ENCODE peak calls at places on chromosomes 4 and X, in ten cellular contexts. N is esophagus squamous epithelium; A is pancreas; J is neural progenitor cell; P is CD8-positive, alpha-beta memory T cell; K is tibial artery; Y is iPS DF 6.9; R is mesendoderm; G is PC-3; U is brain microvascular endothelial cell. X is an unnamed sample.
A peak's percentile ranks its signal among the peaks of the same experiment; 100 is the strongest.

GRCh38 chrX:102684772-102685520 is 27.3 kb upstream of the GPRASP2 start:
- DNase-seq in N (no peak), A (no peak), J (no peak), P (no peak), K (no peak), Y (no peak), R (no peak), G (no peak), U (no peak), X (no peak)

GRCh38 chr4:122744229-122744628 is 11.7 kb downstream of the BBS12 start:
- DNase-seq in N (no peak), A (no peak), J (no peak), P (no peak), K (no peak), Y (no peak), R (peak; percentile 25), G (no peak), U (no peak), X (no peak)

GRCh38 chrX:24498975-24499374 is 33.9 kb downstream of the PDK3 start:
- DNase-seq in N (no peak), A (no peak), J (no peak), P (no peak), K (no peak), Y (no peak), R (no peak), G (peak; percentile 55), U (no peak), X (no peak)

GRCh38 chr4:145195167-145195952 is 15.0 kb upstream of the OTUD4 start:
- DNase-seq in N (no peak), A (no peak), J (no peak), P (no peak), K (no peak), Y (no peak), R (peak; percentile 63), G (peak; percentile 82), U (no peak), X (no peak)

GRCh38 chr4:149889976-149890375 is 74.3 kb upstream of the IQCM start:
- DNase-seq in N (no peak), A (no peak), J (no peak), P (no peak), K (no peak), Y (no peak), R (no peak), G (no peak), U (no peak), X (no peak)

GRCh38 chrX:127459784-127460183 is 592.4 kb downstream of the ACTRT1 start:
- DNase-seq in N (no peak), A (no peak), J (peak; percentile 10), P (no peak), K (no peak), Y (peak; percentile 5), R (peak; percentile 94), G (peak; percentile 6), U (no peak), X (peak; percentile 10)

GRCh38 chr4:157980158-157980557 is 192.7 kb downstream of the GASK1B start:
- DNase-seq in N (no peak), A (no peak), J (no peak), P (no peak), K (no peak), Y (no peak), R (peak; percentile 15), G (no peak), U (no peak), X (no peak)

GRCh38 chrX:71253253-71254091 is 468 bp downstream of the ZMYM3 start:
- DNase-seq in N (no peak), A (peak; percentile 64), J (peak; percentile 65), P (peak; percentile 55), K (no peak), Y (no peak), R (peak; percentile 60), G (peak; percentile 51), U (peak; percentile 14), X (peak; percentile 88)

DNA sequence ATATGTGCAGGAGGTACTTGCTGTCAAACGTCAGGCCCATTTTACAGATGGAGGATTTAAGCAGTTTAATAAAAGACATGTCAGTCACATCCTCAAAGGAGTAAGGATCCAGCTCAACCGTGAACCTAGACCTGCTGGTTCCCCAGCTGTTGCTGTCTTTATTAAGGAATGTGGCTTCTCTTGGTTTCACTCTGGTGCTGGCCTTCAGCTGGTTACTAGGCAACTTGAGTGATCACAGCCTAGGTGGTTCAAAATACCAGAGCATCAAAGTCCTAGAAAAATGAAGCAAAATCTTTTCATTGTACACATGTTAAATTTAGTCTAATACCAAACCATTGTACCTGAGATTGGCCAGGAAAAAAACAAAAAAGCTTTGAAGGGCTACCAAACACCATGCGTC is 32.7 kb upstream of the GLRA2 start:
- DNase-seq in N (no peak), A (no peak), J (no peak), P (no peak), K (no peak), Y (no peak), R (no peak), G (no peak), U (peak; percentile 2), X (no peak)
- H3K4me3 ChIP-seq in N (no peak overlapping the region), A (no peak overlapping the region), J (no peak overlapping the region), P (peak overlapping the region; percentile 38), K (peak overlapping the region; percentile 36), Y (no peak overlapping the region), R (no peak overlapping the region), G (no peak overlapping the region), U (no peak overlapping the region), X (no peak overlapping the region)

GRCh38 chrX:94813541-94813940 is 1139.5 kb downstream of the FAM133A start:
- DNase-seq in N (no peak), A (no peak), J (no peak), P (no peak), K (no peak), Y (no peak), R (no peak), G (no peak), U (no peak), X (no peak)
- H3K27me3 ChIP-seq in N (no peaks in the 10 kb centered on the region), A (no peaks in the 10 kb centered on the region), J (no peaks in the 10 kb centered on the region), P (no peaks in the 10 kb centered on the region), K (no peaks in the 10 kb centered on the region), Y (no peaks in the 10 kb centered on the region), R (no peaks in the 10 kb centered on the region), G (no peaks in the 10 kb centered on the region), U (no peaks in the 10 kb centered on the region), X (no peaks in the 10 kb centered on the region)

GRCh38 chr4:108146819-108147218 is 21.9 kb downstream of the LEF1 start:
- DNase-seq in N (no peak), A (no peak), J (no peak), P (no peak), K (no peak), Y (no peak), R (peak; percentile 80), G (no peak), U (no peak), X (peak; percentile 39)

GRCh38 chr4:108148316-108148715 is 20.4 kb downstream of the LEF1 start:
- DNase-seq in N (no peak), A (no peak), J (no peak), P (no peak), K (no peak), Y (no peak), R (no peak), G (no peak), U (no peak), X (no peak)

GRCh38 chr4:108144451-108144850 is 24.3 kb downstream of the LEF1 start:
- DNase-seq in N (no peak), A (no peak), J (no peak), P (no peak), K (no peak), Y (no peak), R (no peak), G (no peak), U (no peak), X (no peak)

GRCh38 chr4:108143515-108143914 is 25.2 kb downstream of the LEF1 start:
- DNase-seq in N (no peak), A (no peak), J (no peak), P (no peak), K (no peak), Y (no peak), R (no peak), G (no peak), U (no peak), X (peak; percentile 23)

GRCh38 chr4:108146346-108146745 is 22.4 kb downstream of the LEF1 start:
- DNase-seq in N (no peak), A (no peak), J (no peak), P (no peak), K (no peak), Y (no peak), R (no peak), G (no peak), U (no peak), X (no peak)
- H3K36me3 ChIP-seq in N (no peaks in the 10 kb centered on the region), A (no peaks in the 10 kb centered on the region), J (no peaks in the 10 kb centered on the region), P (peaks cover 5% of the 10 kb centered on the region), K (no peaks in the 10 kb centered on the region), Y (no peaks in the 10 kb centered on the region), R (no peaks in the 10 kb centered on the region), G (no peaks in the 10 kb centered on the region), U (no peaks in the 10 kb centered on the region), X (no peaks in the 10 kb centered on the region)

GRCh38 chrX:139930923-139931645 is 1.8 kb downstream of the ATP11C start:
- DNase-seq in N (no peak), A (no peak), J (peak; percentile 40), P (peak; percentile 43), K (no peak), Y (no peak), R (peak; percentile 36), G (peak; percentile 34), U (no peak), X (peak; percentile 60)

GRCh38 chrX:139932901-139933796 is at the start of gene ATP11C:
- DNase-seq in N (peak; percentile 17), A (peak; percentile 83), J (peak; percentile 88), P (peak; percentile 88), K (peak; percentile 80), Y (no peak), R (peak; percentile 91), G (peak; percentile 80), U (peak; percentile 69), X (peak; percentile 96)

GRCh38 chrX:139932077-139932900 is 564 bp downstream of the ATP11C start:
- DNase-seq in N (no peak), A (peak; percentile 54), J (peak; percentile 77), P (peak; percentile 63), K (peak; percentile 25), Y (no peak), R (no peak), G (peak; percentile 31), U (no peak), X (peak; percentile 84)

GRCh38 chrX:139931646-139932076 is 1.2 kb downstream of the ATP11C start:
- DNase-seq in N (no peak), A (no peak), J (no peak), P (no peak), K (no peak), Y (no peak), R (no peak), G (no peak), U (no peak), X (peak; percentile 56)

DNA sequence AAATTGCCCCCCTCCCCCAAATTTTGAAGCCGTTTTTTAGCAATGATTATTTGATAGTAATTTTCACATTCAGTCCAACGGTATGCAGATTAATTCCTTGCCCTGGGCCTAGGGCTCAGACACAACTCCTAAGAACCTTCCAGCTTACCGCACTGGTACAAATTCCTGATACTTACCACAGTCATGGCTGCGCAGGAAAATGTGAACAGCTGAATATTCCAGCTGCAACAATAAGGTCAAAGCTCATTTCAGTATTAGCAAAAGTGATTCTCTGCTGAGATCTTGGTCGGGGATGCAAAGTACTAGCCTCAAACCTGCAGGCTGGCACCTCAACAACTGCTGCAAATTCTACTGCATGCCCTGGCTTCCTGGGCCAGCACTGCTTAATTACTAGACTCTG is 3.0 kb downstream of the ATP11C start:
- DNase-seq in N (no peak), A (no peak), J (peak; percentile 2), P (no peak), K (no peak), Y (no peak), R (no peak), G (no peak), U (no peak), X (no peak)
- H3K4me3 ChIP-seq in N (no peak overlapping the region), A (no peak overlapping the region), J (peak overlapping the region; percentile 79), P (no peak overlapping the region), K (no peak overlapping the region), Y (no peak overlapping the region), R (no peak overlapping the region), G (peak overlapping the region; percentile 89), U (no peak overlapping the region), X (no peak overlapping the region)

GRCh38 chr4:38170380-38170779 is 210.2 kb downstream of the PTTG2 start:
- DNase-seq in N (no peak), A (no peak), J (no peak), P (no peak), K (no peak), Y (no peak), R (no peak), G (no peak), U (no peak), X (no peak)
- H3K27me3 ChIP-seq in N (no peaks in the 10 kb centered on the region), A (no peaks in the 10 kb centered on the region), J (no peaks in the 10 kb centered on the region), P (no peaks in the 10 kb centered on the region), K (no peaks in the 10 kb centered on the region), Y (no peaks in the 10 kb centered on the region), R (no peaks in the 10 kb centered on the region), G (no peaks in the 10 kb centered on the region), U (no peaks in the 10 kb centered on the region), X (no peaks in the 10 kb centered on the region)